ENCODE peak calls at places on chromosomes 11 and 22, in four cellular contexts. K is activated B cell treated with CpG ODN at 0.5 μM for 24 hours, Z is stomach, B is mucosa of descending colon. R is an unnamed sample.
A peak's percentile ranks its signal among the peaks of the same experiment; 100 is the strongest.

GRCh38 chr11:9231848-9232177 is 33.3 kb downstream of the DENND5A start:
- DNase-seq in K (no peak), Z (no peak), B (no peak), R (no peak)

GRCh38 chr11:115324569-115325432 is 179.4 kb downstream of the CADM1 start:
- DNase-seq in K (no peak), Z (peak; percentile 27), B (no peak), R (no peak)

GRCh38 chr11:91921974-91922373 is 302.6 kb upstream of the FAT3 start:
- DNase-seq in K (no peak), Z (no peak), B (no peak), R (no peak)

GRCh38 chr11:11157201-11157600 is 195.8 kb downstream of the CSNK2A3 start:
- DNase-seq in K (no peak), Z (no peak), B (no peak), R (no peak)

GRCh38 chr22:29291215-29291614 is 15.2 kb upstream of the GAS2L1 start:
- DNase-seq in K (no peak), Z (no peak), B (no peak), R (no peak)

GRCh38 chr11:24747275-24748251 is 250.7 kb downstream of the LUZP2 start:
- DNase-seq in K (no peak), Z (no peak), B (no peak), R (no peak)

GRCh38 chr11:82634091-82634490 is 99.6 kb downstream of the FAM181B start:
- DNase-seq in K (no peak), Z (no peak), B (no peak), R (no peak)

GRCh38 chr11:126611438-126611837 is 256.0 kb downstream of the ST3GAL4 start:
- DNase-seq in K (no peak), Z (no peak), B (no peak), R (no peak)

GRCh38 chr22:49701380-49702067 is 126.1 kb downstream of the BRD1 start:
- DNase-seq in K (no peak), Z (no peak), B (no peak), R (no peak)

GRCh38 chr11:27409742-27410141 is 46.7 kb upstream of the CCDC34 start:
- DNase-seq in K (no peak), Z (no peak), B (no peak), R (no peak)

GRCh38 chr11:76892305-76892704 is 31.6 kb downstream of the ACER3 start:
- DNase-seq in K (no peak), Z (no peak), B (no peak), R (no peak)

GRCh38 chr11:44943118-44943517 is 7.6 kb downstream of the TP53I11 start:
- DNase-seq in K (peak; percentile 74), Z (peak; percentile 44), B (peak; percentile 57), R (peak; percentile 89)

GRCh38 chr22:29479417-29480261 is at the start of gene NEFH:
- DNase-seq in K (no peak), Z (no peak), B (no peak), R (no peak)

GRCh38 chr11:104484784-104485554 is 321.0 kb upstream of the PDGFD start:
- DNase-seq in K (no peak), Z (no peak), B (no peak), R (no peak)

GRCh38 chr22:25853902-25854301 is 111.9 kb downstream of the MYO18B start:
- DNase-seq in K (no peak), Z (no peak), B (no peak), R (no peak)

GRCh38 chr11:100930185-100930778 is 199.3 kb downstream of the PGR start:
- DNase-seq in K (no peak), Z (no peak), B (no peak), R (no peak)

GRCh38 chr22:41517172-41518047 is 26.9 kb downstream of the POLR3H start:
- DNase-seq in K (peak; percentile 41), Z (peak; percentile 86), B (peak; percentile 74), R (peak; percentile 78)

GRCh38 chr11:134949121-134949591 is 537.1 kb upstream of the B3GAT1 start:
- DNase-seq in K (no peak), Z (no peak), B (no peak), R (no peak)

GRCh38 chr11:131839326-131839725 is 468.9 kb downstream of the NTM start:
- DNase-seq in K (no peak), Z (no peak), B (no peak), R (no peak)

GRCh38 chr11:16049611-16050010 is 306.7 kb downstream of the SOX6 start:
- DNase-seq in K (no peak), Z (no peak), B (no peak), R (no peak)

GRCh38 chr22:23796461-23796860 is 9.7 kb downstream of the SMARCB1 start:
- DNase-seq in K (no peak), Z (no peak), B (no peak), R (peak; percentile 6)

GRCh38 chr22:49629586-49630447 is 197.9 kb downstream of the BRD1 start:
- DNase-seq in K (no peak), Z (no peak), B (no peak), R (peak; percentile 62)

GRCh38 chr11:76658231-76658630 is 12.3 kb downstream of the LRRC32 start:
- DNase-seq in K (peak; percentile 9), Z (no peak), B (no peak), R (no peak)

GRCh38 chr11:17992916-17993315 is 19.9 kb downstream of the SERGEF start:
- DNase-seq in K (no peak), Z (no peak), B (no peak), R (no peak)

GRCh38 chr22:22849640-22850610 is 37.7 kb upstream of the IGLL5 start:
- DNase-seq in K (no peak), Z (no peak), B (no peak), R (no peak)

GRCh38 chr22:21697866-21698265 is 32.1 kb downstream of the PPIL2 start:
- DNase-seq in K (no peak), Z (no peak), B (no peak), R (no peak)

GRCh38 chr22:49521787-49522224 is 305.9 kb downstream of the BRD1 start:
- DNase-seq in K (no peak), Z (no peak), B (no peak), R (peak; percentile 79)

GRCh38 chr22:37669586-37669985 is 5.8 kb upstream of the LGALS1 start:
- DNase-seq in K (no peak), Z (no peak), B (no peak), R (no peak)

GRCh38 chr11:13761712-13762111 is 93.2 kb downstream of the FAR1 start:
- DNase-seq in K (no peak), Z (no peak), B (no peak), R (no peak)

GRCh38 chr22:24361976-24362646 is 65.3 kb upstream of the ADORA2A start:
- DNase-seq in K (no peak), Z (no peak), B (no peak), R (no peak)

GRCh38 chr11:120562806-120563425 is 51.4 kb downstream of the GRIK4 start:
- DNase-seq in K (no peak), Z (no peak), B (no peak), R (peak; percentile 54)

GRCh38 chr11:28524098-28524497 is 415.9 kb downstream of the METTL15 start:
- DNase-seq in K (no peak), Z (no peak), B (no peak), R (no peak)

GRCh38 chr11:92827132-92827531 is 142.3 kb upstream of the MTNR1B start:
- DNase-seq in K (no peak), Z (no peak), B (no peak), R (no peak)

DNA sequence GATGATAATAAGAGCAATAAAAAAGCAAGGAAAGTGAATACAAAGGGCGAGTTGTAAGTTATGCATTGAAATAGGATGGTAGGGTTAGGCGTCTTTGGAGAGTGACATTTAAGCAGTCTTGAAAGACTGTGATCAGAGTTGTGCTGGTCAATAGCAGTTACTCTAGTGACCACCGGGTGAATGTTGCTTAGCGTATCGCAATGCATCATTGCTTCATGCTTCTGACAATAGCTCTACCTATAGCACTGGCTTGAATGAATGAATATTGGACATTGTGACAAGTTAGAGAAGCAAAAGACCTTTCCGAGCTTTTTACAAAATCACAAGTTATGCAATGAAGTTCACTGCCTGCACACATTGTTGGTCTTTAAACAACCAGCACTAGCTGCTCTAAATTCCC is 7.7 kb upstream of the OR8B12 start:
- DNase-seq in K (no peak), Z (no peak), B (no peak), R (no peak)
- TF ChIP-seq CTCF in K (no peak), Z (no peak), B (no peak), R (no peak)

DNA sequence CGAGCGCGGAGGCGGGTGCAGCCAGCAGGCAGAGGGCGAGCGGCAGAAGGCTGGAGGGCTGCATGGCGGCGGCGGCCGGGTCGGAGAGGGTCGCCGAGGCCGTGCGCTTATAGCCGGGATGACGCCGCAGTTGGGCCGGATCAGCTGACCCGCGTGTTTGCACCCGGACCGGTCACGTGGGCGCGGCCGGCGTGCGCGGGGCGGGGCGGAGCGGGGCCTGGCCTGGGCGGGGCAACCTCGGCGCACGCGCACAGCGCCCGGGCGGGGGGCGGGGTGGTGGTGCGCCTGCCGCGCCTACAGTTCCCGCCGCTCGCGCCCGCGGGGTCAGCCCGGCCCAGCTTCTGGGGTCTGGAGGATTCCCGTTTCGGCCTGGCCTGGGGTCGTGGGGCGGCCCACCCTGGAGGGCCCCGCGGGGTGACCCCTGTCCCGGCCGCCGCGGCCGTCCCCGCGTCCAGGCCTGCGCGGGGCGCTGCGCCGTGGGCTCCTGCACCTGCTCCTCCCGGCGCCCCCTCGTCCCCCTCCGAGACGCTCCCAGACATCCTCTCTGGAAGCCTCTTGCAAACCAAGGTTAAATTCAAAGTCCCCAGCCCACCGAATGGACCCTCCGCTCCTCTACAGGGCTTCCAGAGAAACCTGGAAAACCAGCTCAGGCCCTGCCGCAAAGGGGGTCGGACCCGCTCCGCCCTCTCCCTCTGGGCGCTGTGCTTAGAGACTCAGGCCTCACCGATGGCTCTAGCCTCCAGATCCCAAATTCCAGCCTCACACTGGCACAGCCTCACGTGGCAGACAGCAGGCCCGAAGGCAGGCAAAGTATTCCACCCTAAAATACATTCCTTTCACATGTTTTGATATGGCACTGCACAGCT is at the start of gene CTSD:
- DNase-seq in K (peak; percentile 97), Z (peak; percentile 94), B (peak; percentile 95), R (peak; percentile 97)
- TF ChIP-seq CTCF in K (no peak), Z (no peak), B (no peak), R (no peak)

GRCh38 chr22:46564084-46564714 is 26.8 kb upstream of the CELSR1 start:
- DNase-seq in K (no peak), Z (no peak), B (peak; percentile 80), R (no peak)

GRCh38 chr22:46561435-46561905 is 24.1 kb upstream of the CELSR1 start:
- DNase-seq in K (no peak), Z (no peak), B (peak; percentile 29), R (peak; percentile 39)

GRCh38 chr22:46563381-46564083 is 26.1 kb upstream of the CELSR1 start:
- DNase-seq in K (peak; percentile 77), Z (peak; percentile 88), B (peak; percentile 96), R (peak; percentile 91)

GRCh38 chr22:46557736-46558480 is 20.5 kb upstream of the CELSR1 start:
- DNase-seq in K (no peak), Z (peak; percentile 87), B (peak; percentile 28), R (peak; percentile 66)

DNA sequence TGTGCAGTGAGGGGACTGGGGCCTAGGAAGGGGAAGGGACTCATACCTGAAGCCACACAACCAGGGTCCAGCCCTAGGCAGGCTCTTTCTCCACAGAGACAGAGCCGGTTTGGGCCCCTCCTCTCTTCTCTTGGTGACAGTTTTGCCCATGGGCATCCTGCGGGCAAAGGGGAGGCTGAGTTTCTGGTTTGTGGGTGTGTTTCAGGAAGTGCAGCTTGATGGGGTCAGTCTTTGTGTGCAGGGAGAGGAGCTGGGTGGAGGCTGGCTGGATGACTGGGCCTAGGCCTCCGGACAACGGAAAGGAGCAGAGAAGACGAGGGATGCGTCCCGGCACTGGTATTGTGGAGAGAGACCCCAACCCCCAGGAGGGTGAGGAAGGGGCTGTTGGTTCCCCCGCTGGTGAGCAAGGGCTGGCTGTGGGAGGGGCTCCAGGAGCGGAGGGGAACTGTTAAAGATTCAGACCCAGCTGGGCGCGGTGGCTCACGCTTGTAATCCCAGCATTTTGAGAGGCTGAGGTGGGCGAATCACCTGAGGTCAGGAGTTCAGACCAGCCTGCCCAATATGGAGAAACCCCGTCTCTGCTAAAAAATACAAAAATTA is 23.4 kb upstream of the CELSR1 start:
- DNase-seq in K (no peak), Z (no peak), B (peak; percentile 28), R (peak; percentile 63)
- TF ChIP-seq CTCF in K (no peak), Z (no peak), B (no peak), R (no peak)

GRCh38 chr11:86365566-86365965 is 9.1 kb upstream of the CCDC81 start:
- DNase-seq in K (no peak), Z (no peak), B (no peak), R (no peak)
- TF ChIP-seq CTCF in K (no peak), Z (no peak), B (no peak), R (no peak)

R was measured in kidney.